ENCODE peak calls at places on chromosomes 3 and 15, in eight cellular contexts. G is DMS79 treated with DMSO at 0.1 percent for 48 hours; B is effector CD4-positive, alpha-beta T cell; S is activated effector memory CD4-positive, alpha-beta T cell treated with anti-CD3 and anti-CD28 coated beads, Interleukin-2, amount 50 U/mL, for 16 hours; U is Panc1; L is stimulated activated CD4-positive, alpha-beta T cell treated with anti-CD3 and anti-CD28 coated beads, TNF-alpha, amount 100 ng/mL, for 4 hours; A is NCI-H446; P is NCI-H1417. V is an unnamed sample.

GRCh38 chr3:184740509-184741258 is 28.8 kb upstream of the MAGEF1 start:
- DNase-seq in S (no peak), U (no peak), B (no peak), A (no peak), L (no peak), G (no peak), P (no peak), V (peak; percentile 14)

GRCh38 chr15:68531794-68532193 is 47.0 kb upstream of the CORO2B start:
- DNase-seq in P (no peak), B (no peak), U (no peak), G (no peak), L (no peak), S (no peak), A (no peak), V (no peak)

GRCh38 chr15:81394609-81395008 is 20.6 kb upstream of the TMC3 start:
- DNase-seq in L (no peak), S (no peak), U (no peak), P (no peak), G (no peak), B (no peak), A (no peak), V (no peak)

GRCh38 chr15:73573572-73573971 is 59.6 kb downstream of the NPTN start:
- DNase-seq in S (no peak), B (no peak), A (no peak), G (no peak), U (no peak), P (no peak), L (no peak), V (no peak)

GRCh38 chr3:166531730-166532129 is 694.5 kb upstream of the BCHE start:
- DNase-seq in U (no peak), P (no peak), L (no peak), G (no peak), S (no peak), A (no peak), B (no peak), V (no peak)

GRCh38 chr3:15354485-15354884 is 22.1 kb upstream of the SH3BP5 start:
- DNase-seq in S (no peak), U (no peak), B (no peak), A (no peak), G (no peak), L (no peak), P (no peak), V (no peak)

GRCh38 chr3:11820540-11821041 is 26.1 kb downstream of the TAMM41 start:
- DNase-seq in B (no peak), A (no peak), U (no peak), S (no peak), G (no peak), P (no peak), L (no peak), V (peak; percentile 37)

GRCh38 chr15:77352932-77353331 is 67.0 kb downstream of the PEAK1 start:
- DNase-seq in U (no peak), G (no peak), B (no peak), A (peak; percentile 1), L (no peak), S (no peak), P (peak; percentile 5), V (no peak)

GRCh38 chr3:150738688-150739087 is 24.3 kb downstream of the SIAH2 start:
- DNase-seq in U (no peak), G (no peak), L (no peak), S (no peak), P (no peak), B (no peak), A (peak; percentile 40), V (no peak)

GRCh38 chr3:150238995-150239612 is 169.0 kb upstream of the TSC22D2 start:
- DNase-seq in U (no peak), S (no peak), B (no peak), P (peak; percentile 69), G (peak; percentile 36), L (no peak), A (peak; percentile 43), V (peak; percentile 36)